ENCODE peak calls at places on chromosomes 6 and 20, in eight cellular contexts. One of them, this sample, is unnamed.
A peak's percentile ranks its signal among the peaks of the same experiment; 100 is the strongest.

GRCh38 chr6:16727996-16728395 is 33.3 kb downstream of the ATXN1 start:
- ATAC-seq in right cardiac atrium: peak; percentile 6
- ATAC-seq in activated naive CD8-positive, alpha-beta T cell treated with anti-CD3 and anti-CD28 coated beads, Interleukin-2, amount 10 ng/mL, durations not matched to agents 7 days and 5 days: no peak
- ATAC-seq in Panc1: peak; percentile 36
- ATAC-seq in gastrocnemius medialis: no peak
- ATAC-seq in HCT116: no peak
- ATAC-seq in Right ventricle myocardium superior: peak; percentile 34
- ATAC-seq in stimulated activated effector memory CD8-positive, alpha-beta T cell treated with anti-CD3 and anti-CD28 coated beads, Interleukin-12 subunit alpha, Interleukin-12 subunit beta, amount 100 ng/mL, for 72 hours: no peak
- ATAC-seq in this sample: peak; percentile 46

GRCh38 chr6:158517581-158517980 is 42.3 kb upstream of the TMEM181 start:
- ATAC-seq in stimulated activated effector memory CD8-positive, alpha-beta T cell treated with anti-CD3 and anti-CD28 coated beads, Interleukin-12 subunit alpha, Interleukin-12 subunit beta, amount 100 ng/mL, for 72 hours: peak; percentile 77
- ATAC-seq in HCT116: no peak
- ATAC-seq in activated naive CD8-positive, alpha-beta T cell treated with anti-CD3 and anti-CD28 coated beads, Interleukin-2, amount 10 ng/mL, durations not matched to agents 7 days and 5 days: peak; percentile 21
- ATAC-seq in Panc1: peak; percentile 19
- ATAC-seq in gastrocnemius medialis: no peak
- ATAC-seq in Right ventricle myocardium superior: no peak
- ATAC-seq in right cardiac atrium: no peak
- ATAC-seq in this sample: no peak

GRCh38 chr6:111861321-111861938 is 11.8 kb downstream of the FYN start:
- ATAC-seq in Right ventricle myocardium superior: no peak
- ATAC-seq in HCT116: no peak
- ATAC-seq in gastrocnemius medialis: no peak
- ATAC-seq in activated naive CD8-positive, alpha-beta T cell treated with anti-CD3 and anti-CD28 coated beads, Interleukin-2, amount 10 ng/mL, durations not matched to agents 7 days and 5 days: no peak
- ATAC-seq in stimulated activated effector memory CD8-positive, alpha-beta T cell treated with anti-CD3 and anti-CD28 coated beads, Interleukin-12 subunit alpha, Interleukin-12 subunit beta, amount 100 ng/mL, for 72 hours: peak; percentile 79
- ATAC-seq in Panc1: no peak
- ATAC-seq in right cardiac atrium: no peak
- ATAC-seq in this sample: no peak

GRCh38 chr6:138785980-138786379 is 9.9 kb upstream of the ECT2L start:
- ATAC-seq in stimulated activated effector memory CD8-positive, alpha-beta T cell treated with anti-CD3 and anti-CD28 coated beads, Interleukin-12 subunit alpha, Interleukin-12 subunit beta, amount 100 ng/mL, for 72 hours: no peak
- ATAC-seq in right cardiac atrium: peak; percentile 66
- ATAC-seq in Right ventricle myocardium superior: peak; percentile 62
- ATAC-seq in HCT116: no peak
- ATAC-seq in gastrocnemius medialis: no peak
- ATAC-seq in activated naive CD8-positive, alpha-beta T cell treated with anti-CD3 and anti-CD28 coated beads, Interleukin-2, amount 10 ng/mL, durations not matched to agents 7 days and 5 days: no peak
- ATAC-seq in Panc1: no peak
- ATAC-seq in this sample: no peak

GRCh38 chr6:2881358-2881885 is 21.7 kb downstream of the SERPINB9 start:
- ATAC-seq in Panc1: no peak
- ATAC-seq in gastrocnemius medialis: no peak
- ATAC-seq in HCT116: no peak
- ATAC-seq in right cardiac atrium: no peak
- ATAC-seq in Right ventricle myocardium superior: no peak
- ATAC-seq in activated naive CD8-positive, alpha-beta T cell treated with anti-CD3 and anti-CD28 coated beads, Interleukin-2, amount 10 ng/mL, durations not matched to agents 7 days and 5 days: no peak
- ATAC-seq in stimulated activated effector memory CD8-positive, alpha-beta T cell treated with anti-CD3 and anti-CD28 coated beads, Interleukin-12 subunit alpha, Interleukin-12 subunit beta, amount 100 ng/mL, for 72 hours: peak; percentile 33
- ATAC-seq in this sample: no peak

GRCh38 chr6:65071480-65071879 is 635.5 kb downstream of the EYS start:
- ATAC-seq in Panc1: no peak
- ATAC-seq in right cardiac atrium: no peak
- ATAC-seq in HCT116: no peak
- ATAC-seq in Right ventricle myocardium superior: no peak
- ATAC-seq in activated naive CD8-positive, alpha-beta T cell treated with anti-CD3 and anti-CD28 coated beads, Interleukin-2, amount 10 ng/mL, durations not matched to agents 7 days and 5 days: no peak
- ATAC-seq in stimulated activated effector memory CD8-positive, alpha-beta T cell treated with anti-CD3 and anti-CD28 coated beads, Interleukin-12 subunit alpha, Interleukin-12 subunit beta, amount 100 ng/mL, for 72 hours: no peak
- ATAC-seq in gastrocnemius medialis: no peak
- ATAC-seq in this sample: no peak

GRCh38 chr6:3489032-3489757 is 32.3 kb upstream of the SLC22A23 start:
- ATAC-seq in stimulated activated effector memory CD8-positive, alpha-beta T cell treated with anti-CD3 and anti-CD28 coated beads, Interleukin-12 subunit alpha, Interleukin-12 subunit beta, amount 100 ng/mL, for 72 hours: no peak
- ATAC-seq in right cardiac atrium: no peak
- ATAC-seq in activated naive CD8-positive, alpha-beta T cell treated with anti-CD3 and anti-CD28 coated beads, Interleukin-2, amount 10 ng/mL, durations not matched to agents 7 days and 5 days: no peak
- ATAC-seq in Panc1: no peak
- ATAC-seq in Right ventricle myocardium superior: no peak
- ATAC-seq in HCT116: no peak
- ATAC-seq in gastrocnemius medialis: no peak
- ATAC-seq in this sample: no peak

GRCh38 chr6:140155727-140156126 is 781.3 kb upstream of the CITED2 start:
- ATAC-seq in HCT116: no peak
- ATAC-seq in activated naive CD8-positive, alpha-beta T cell treated with anti-CD3 and anti-CD28 coated beads, Interleukin-2, amount 10 ng/mL, durations not matched to agents 7 days and 5 days: no peak
- ATAC-seq in Right ventricle myocardium superior: no peak
- ATAC-seq in right cardiac atrium: no peak
- ATAC-seq in stimulated activated effector memory CD8-positive, alpha-beta T cell treated with anti-CD3 and anti-CD28 coated beads, Interleukin-12 subunit alpha, Interleukin-12 subunit beta, amount 100 ng/mL, for 72 hours: no peak
- ATAC-seq in gastrocnemius medialis: no peak
- ATAC-seq in Panc1: no peak
- ATAC-seq in this sample: no peak

GRCh38 chr6:111992851-111993250 is 61.1 kb upstream of the CCN6 start:
- ATAC-seq in activated naive CD8-positive, alpha-beta T cell treated with anti-CD3 and anti-CD28 coated beads, Interleukin-2, amount 10 ng/mL, durations not matched to agents 7 days and 5 days: peak; percentile 43
- ATAC-seq in right cardiac atrium: no peak
- ATAC-seq in Right ventricle myocardium superior: no peak
- ATAC-seq in HCT116: no peak
- ATAC-seq in stimulated activated effector memory CD8-positive, alpha-beta T cell treated with anti-CD3 and anti-CD28 coated beads, Interleukin-12 subunit alpha, Interleukin-12 subunit beta, amount 100 ng/mL, for 72 hours: peak; percentile 87
- ATAC-seq in gastrocnemius medialis: no peak
- ATAC-seq in Panc1: no peak
- ATAC-seq in this sample: no peak

GRCh38 chr20:32977281-32978008 is 26.8 kb downstream of the SUN5 start:
- ATAC-seq in Panc1: no peak
- ATAC-seq in gastrocnemius medialis: no peak
- ATAC-seq in right cardiac atrium: no peak
- ATAC-seq in activated naive CD8-positive, alpha-beta T cell treated with anti-CD3 and anti-CD28 coated beads, Interleukin-2, amount 10 ng/mL, durations not matched to agents 7 days and 5 days: no peak
- ATAC-seq in stimulated activated effector memory CD8-positive, alpha-beta T cell treated with anti-CD3 and anti-CD28 coated beads, Interleukin-12 subunit alpha, Interleukin-12 subunit beta, amount 100 ng/mL, for 72 hours: no peak
- ATAC-seq in Right ventricle myocardium superior: no peak
- ATAC-seq in HCT116: no peak
- ATAC-seq in this sample: no peak

GRCh38 chr20:24996449-24997195 is 4.1 kb upstream of the APMAP start:
- ATAC-seq in gastrocnemius medialis: no peak
- ATAC-seq in activated naive CD8-positive, alpha-beta T cell treated with anti-CD3 and anti-CD28 coated beads, Interleukin-2, amount 10 ng/mL, durations not matched to agents 7 days and 5 days: no peak
- ATAC-seq in Right ventricle myocardium superior: no peak
- ATAC-seq in Panc1: no peak
- ATAC-seq in HCT116: no peak
- ATAC-seq in right cardiac atrium: no peak
- ATAC-seq in stimulated activated effector memory CD8-positive, alpha-beta T cell treated with anti-CD3 and anti-CD28 coated beads, Interleukin-12 subunit alpha, Interleukin-12 subunit beta, amount 100 ng/mL, for 72 hours: no peak
- ATAC-seq in this sample: no peak

GRCh38 chr6:29666826-29667130 is 9.9 kb downstream of the MOG start:
- ATAC-seq in activated naive CD8-positive, alpha-beta T cell treated with anti-CD3 and anti-CD28 coated beads, Interleukin-2, amount 10 ng/mL, durations not matched to agents 7 days and 5 days: no peak
- ATAC-seq in Panc1: no peak
- ATAC-seq in right cardiac atrium: no peak
- ATAC-seq in HCT116: no peak
- ATAC-seq in Right ventricle myocardium superior: no peak
- ATAC-seq in gastrocnemius medialis: no peak
- ATAC-seq in stimulated activated effector memory CD8-positive, alpha-beta T cell treated with anti-CD3 and anti-CD28 coated beads, Interleukin-12 subunit alpha, Interleukin-12 subunit beta, amount 100 ng/mL, for 72 hours: no peak
- ATAC-seq in this sample: no peak

GRCh38 chr6:39430446-39430845 is 107.9 kb upstream of the KCNK16 start:
- ATAC-seq in Right ventricle myocardium superior: no peak
- ATAC-seq in gastrocnemius medialis: peak; percentile 11
- ATAC-seq in HCT116: no peak
- ATAC-seq in right cardiac atrium: no peak
- ATAC-seq in activated naive CD8-positive, alpha-beta T cell treated with anti-CD3 and anti-CD28 coated beads, Interleukin-2, amount 10 ng/mL, durations not matched to agents 7 days and 5 days: no peak
- ATAC-seq in stimulated activated effector memory CD8-positive, alpha-beta T cell treated with anti-CD3 and anti-CD28 coated beads, Interleukin-12 subunit alpha, Interleukin-12 subunit beta, amount 100 ng/mL, for 72 hours: no peak
- ATAC-seq in Panc1: no peak
- ATAC-seq in this sample: no peak

GRCh38 chr6:165574770-165575549 is 88.1 kb downstream of the PDE10A start:
- ATAC-seq in activated naive CD8-positive, alpha-beta T cell treated with anti-CD3 and anti-CD28 coated beads, Interleukin-2, amount 10 ng/mL, durations not matched to agents 7 days and 5 days: no peak
- ATAC-seq in gastrocnemius medialis: peak; percentile 22
- ATAC-seq in stimulated activated effector memory CD8-positive, alpha-beta T cell treated with anti-CD3 and anti-CD28 coated beads, Interleukin-12 subunit alpha, Interleukin-12 subunit beta, amount 100 ng/mL, for 72 hours: no peak
- ATAC-seq in Panc1: peak; percentile 88
- ATAC-seq in right cardiac atrium: no peak
- ATAC-seq in Right ventricle myocardium superior: no peak
- ATAC-seq in HCT116: peak; percentile 82
- ATAC-seq in this sample: no peak

GRCh38 chr20:33232486-33233072 is 3.2 kb upstream of the BPIFA1 start:
- ATAC-seq in Panc1: no peak
- ATAC-seq in Right ventricle myocardium superior: no peak
- ATAC-seq in HCT116: no peak
- ATAC-seq in activated naive CD8-positive, alpha-beta T cell treated with anti-CD3 and anti-CD28 coated beads, Interleukin-2, amount 10 ng/mL, durations not matched to agents 7 days and 5 days: peak; percentile 54
- ATAC-seq in right cardiac atrium: no peak
- ATAC-seq in gastrocnemius medialis: no peak
- ATAC-seq in stimulated activated effector memory CD8-positive, alpha-beta T cell treated with anti-CD3 and anti-CD28 coated beads, Interleukin-12 subunit alpha, Interleukin-12 subunit beta, amount 100 ng/mL, for 72 hours: no peak
- ATAC-seq in this sample: no peak

GRCh38 chr6:142702501-142703460 is 242.2 kb downstream of the HIVEP2 start:
- ATAC-seq in HCT116: no peak
- ATAC-seq in Right ventricle myocardium superior: peak; percentile 71
- ATAC-seq in gastrocnemius medialis: peak; percentile 51
- ATAC-seq in stimulated activated effector memory CD8-positive, alpha-beta T cell treated with anti-CD3 and anti-CD28 coated beads, Interleukin-12 subunit alpha, Interleukin-12 subunit beta, amount 100 ng/mL, for 72 hours: peak; percentile 39
- ATAC-seq in activated naive CD8-positive, alpha-beta T cell treated with anti-CD3 and anti-CD28 coated beads, Interleukin-2, amount 10 ng/mL, durations not matched to agents 7 days and 5 days: no peak
- ATAC-seq in right cardiac atrium: peak; percentile 70
- ATAC-seq in Panc1: no peak
- ATAC-seq in this sample: peak; percentile 73

GRCh38 chr6:152188011-152188410 is 380.5 kb downstream of the ESR1 start:
- ATAC-seq in Panc1: no peak
- ATAC-seq in HCT116: no peak
- ATAC-seq in right cardiac atrium: no peak
- ATAC-seq in activated naive CD8-positive, alpha-beta T cell treated with anti-CD3 and anti-CD28 coated beads, Interleukin-2, amount 10 ng/mL, durations not matched to agents 7 days and 5 days: no peak
- ATAC-seq in stimulated activated effector memory CD8-positive, alpha-beta T cell treated with anti-CD3 and anti-CD28 coated beads, Interleukin-12 subunit alpha, Interleukin-12 subunit beta, amount 100 ng/mL, for 72 hours: no peak
- ATAC-seq in Right ventricle myocardium superior: no peak
- ATAC-seq in gastrocnemius medialis: no peak
- ATAC-seq in this sample: no peak

GRCh38 chr6:89887452-89888137 is 6.7 kb upstream of the GJA10 start:
- ATAC-seq in gastrocnemius medialis: no peak
- ATAC-seq in HCT116: peak; percentile 74
- ATAC-seq in activated naive CD8-positive, alpha-beta T cell treated with anti-CD3 and anti-CD28 coated beads, Interleukin-2, amount 10 ng/mL, durations not matched to agents 7 days and 5 days: peak; percentile 50
- ATAC-seq in Right ventricle myocardium superior: no peak
- ATAC-seq in Panc1: peak; percentile 34
- ATAC-seq in right cardiac atrium: no peak
- ATAC-seq in stimulated activated effector memory CD8-positive, alpha-beta T cell treated with anti-CD3 and anti-CD28 coated beads, Interleukin-12 subunit alpha, Interleukin-12 subunit beta, amount 100 ng/mL, for 72 hours: peak; percentile 39
- ATAC-seq in this sample: no peak

GRCh38 chr6:91864911-91865310 is 1278.0 kb upstream of the MAP3K7 start:
- ATAC-seq in activated naive CD8-positive, alpha-beta T cell treated with anti-CD3 and anti-CD28 coated beads, Interleukin-2, amount 10 ng/mL, durations not matched to agents 7 days and 5 days: no peak
- ATAC-seq in Right ventricle myocardium superior: no peak
- ATAC-seq in Panc1: no peak
- ATAC-seq in stimulated activated effector memory CD8-positive, alpha-beta T cell treated with anti-CD3 and anti-CD28 coated beads, Interleukin-12 subunit alpha, Interleukin-12 subunit beta, amount 100 ng/mL, for 72 hours: no peak
- ATAC-seq in HCT116: no peak
- ATAC-seq in gastrocnemius medialis: no peak
- ATAC-seq in right cardiac atrium: no peak
- ATAC-seq in this sample: no peak

GRCh38 chr20:50546729-50547314 is 36.6 kb downstream of the PTPN1 start:
- ATAC-seq in Panc1: no peak
- ATAC-seq in HCT116: no peak
- ATAC-seq in activated naive CD8-positive, alpha-beta T cell treated with anti-CD3 and anti-CD28 coated beads, Interleukin-2, amount 10 ng/mL, durations not matched to agents 7 days and 5 days: peak; percentile 35
- ATAC-seq in stimulated activated effector memory CD8-positive, alpha-beta T cell treated with anti-CD3 and anti-CD28 coated beads, Interleukin-12 subunit alpha, Interleukin-12 subunit beta, amount 100 ng/mL, for 72 hours: peak; percentile 77
- ATAC-seq in right cardiac atrium: peak; percentile 57
- ATAC-seq in gastrocnemius medialis: no peak
- ATAC-seq in Right ventricle myocardium superior: peak; percentile 72
- ATAC-seq in this sample: no peak

GRCh38 chr20:58701431-58702160 is 9.0 kb downstream of the NPEPL1 start:
- ATAC-seq in gastrocnemius medialis: no peak
- ATAC-seq in stimulated activated effector memory CD8-positive, alpha-beta T cell treated with anti-CD3 and anti-CD28 coated beads, Interleukin-12 subunit alpha, Interleukin-12 subunit beta, amount 100 ng/mL, for 72 hours: no peak
- ATAC-seq in Right ventricle myocardium superior: no peak
- ATAC-seq in activated naive CD8-positive, alpha-beta T cell treated with anti-CD3 and anti-CD28 coated beads, Interleukin-2, amount 10 ng/mL, durations not matched to agents 7 days and 5 days: no peak
- ATAC-seq in right cardiac atrium: no peak
- ATAC-seq in HCT116: no peak
- ATAC-seq in Panc1: no peak
- ATAC-seq in this sample: no peak

GRCh38 chr20:53033176-53033575 is 61.0 kb downstream of the TSHZ2 start:
- ATAC-seq in HCT116: no peak
- ATAC-seq in Right ventricle myocardium superior: no peak
- ATAC-seq in activated naive CD8-positive, alpha-beta T cell treated with anti-CD3 and anti-CD28 coated beads, Interleukin-2, amount 10 ng/mL, durations not matched to agents 7 days and 5 days: no peak
- ATAC-seq in Panc1: no peak
- ATAC-seq in right cardiac atrium: no peak
- ATAC-seq in gastrocnemius medialis: no peak
- ATAC-seq in stimulated activated effector memory CD8-positive, alpha-beta T cell treated with anti-CD3 and anti-CD28 coated beads, Interleukin-12 subunit alpha, Interleukin-12 subunit beta, amount 100 ng/mL, for 72 hours: no peak
- ATAC-seq in this sample: no peak

GRCh38 chr20:38217791-38218565 is 42.6 kb downstream of the KIAA1755 start:
- ATAC-seq in gastrocnemius medialis: no peak
- ATAC-seq in Right ventricle myocardium superior: peak; percentile 14
- ATAC-seq in right cardiac atrium: peak; percentile 23
- ATAC-seq in Panc1: peak; percentile 76
- ATAC-seq in stimulated activated effector memory CD8-positive, alpha-beta T cell treated with anti-CD3 and anti-CD28 coated beads, Interleukin-12 subunit alpha, Interleukin-12 subunit beta, amount 100 ng/mL, for 72 hours: no peak
- ATAC-seq in activated naive CD8-positive, alpha-beta T cell treated with anti-CD3 and anti-CD28 coated beads, Interleukin-2, amount 10 ng/mL, durations not matched to agents 7 days and 5 days: no peak
- ATAC-seq in HCT116: peak; percentile 81
- ATAC-seq in this sample: peak; percentile 35

GRCh38 chr6:1554241-1554880 is 55.4 kb upstream of the FOXC1 start:
- ATAC-seq in gastrocnemius medialis: peak; percentile 15
- ATAC-seq in right cardiac atrium: peak; percentile 19
- ATAC-seq in stimulated activated effector memory CD8-positive, alpha-beta T cell treated with anti-CD3 and anti-CD28 coated beads, Interleukin-12 subunit alpha, Interleukin-12 subunit beta, amount 100 ng/mL, for 72 hours: peak; percentile 55
- ATAC-seq in Panc1: peak; percentile 26
- ATAC-seq in Right ventricle myocardium superior: peak; percentile 21
- ATAC-seq in HCT116: no peak
- ATAC-seq in activated naive CD8-positive, alpha-beta T cell treated with anti-CD3 and anti-CD28 coated beads, Interleukin-2, amount 10 ng/mL, durations not matched to agents 7 days and 5 days: peak; percentile 44
- ATAC-seq in this sample: peak; percentile 35

GRCh38 chr6:169343886-169344525 is 90.4 kb upstream of the THBS2 start:
- ATAC-seq in activated naive CD8-positive, alpha-beta T cell treated with anti-CD3 and anti-CD28 coated beads, Interleukin-2, amount 10 ng/mL, durations not matched to agents 7 days and 5 days: no peak
- ATAC-seq in right cardiac atrium: no peak
- ATAC-seq in Right ventricle myocardium superior: no peak
- ATAC-seq in stimulated activated effector memory CD8-positive, alpha-beta T cell treated with anti-CD3 and anti-CD28 coated beads, Interleukin-12 subunit alpha, Interleukin-12 subunit beta, amount 100 ng/mL, for 72 hours: no peak
- ATAC-seq in gastrocnemius medialis: no peak
- ATAC-seq in HCT116: no peak
- ATAC-seq in Panc1: no peak
- ATAC-seq in this sample: no peak

GRCh38 chr6:63643862-63644261 is 8.3 kb downstream of the PHF3 start:
- ATAC-seq in Right ventricle myocardium superior: no peak
- ATAC-seq in HCT116: no peak
- ATAC-seq in stimulated activated effector memory CD8-positive, alpha-beta T cell treated with anti-CD3 and anti-CD28 coated beads, Interleukin-12 subunit alpha, Interleukin-12 subunit beta, amount 100 ng/mL, for 72 hours: no peak
- ATAC-seq in gastrocnemius medialis: no peak
- ATAC-seq in Panc1: no peak
- ATAC-seq in right cardiac atrium: no peak
- ATAC-seq in activated naive CD8-positive, alpha-beta T cell treated with anti-CD3 and anti-CD28 coated beads, Interleukin-2, amount 10 ng/mL, durations not matched to agents 7 days and 5 days: peak; percentile 52
- ATAC-seq in this sample: no peak

GRCh38 chr20:47055699-47056369 is 161.2 kb downstream of the EYA2 start:
- ATAC-seq in right cardiac atrium: no peak
- ATAC-seq in HCT116: no peak
- ATAC-seq in Panc1: peak; percentile 34
- ATAC-seq in activated naive CD8-positive, alpha-beta T cell treated with anti-CD3 and anti-CD28 coated beads, Interleukin-2, amount 10 ng/mL, durations not matched to agents 7 days and 5 days: no peak
- ATAC-seq in Right ventricle myocardium superior: no peak
- ATAC-seq in gastrocnemius medialis: no peak
- ATAC-seq in stimulated activated effector memory CD8-positive, alpha-beta T cell treated with anti-CD3 and anti-CD28 coated beads, Interleukin-12 subunit alpha, Interleukin-12 subunit beta, amount 100 ng/mL, for 72 hours: no peak
- ATAC-seq in this sample: no peak

GRCh38 chr6:130980310-130981032 is 82.6 kb downstream of the EPB41L2 start:
- ATAC-seq in gastrocnemius medialis: no peak
- ATAC-seq in HCT116: no peak
- ATAC-seq in right cardiac atrium: peak; percentile 24
- ATAC-seq in stimulated activated effector memory CD8-positive, alpha-beta T cell treated with anti-CD3 and anti-CD28 coated beads, Interleukin-12 subunit alpha, Interleukin-12 subunit beta, amount 100 ng/mL, for 72 hours: no peak
- ATAC-seq in activated naive CD8-positive, alpha-beta T cell treated with anti-CD3 and anti-CD28 coated beads, Interleukin-2, amount 10 ng/mL, durations not matched to agents 7 days and 5 days: no peak
- ATAC-seq in Panc1: no peak
- ATAC-seq in Right ventricle myocardium superior: peak; percentile 26
- ATAC-seq in this sample: no peak

GRCh38 chr6:122904166-122904565 is 91.9 kb upstream of the CLVS2 start:
- ATAC-seq in Right ventricle myocardium superior: no peak
- ATAC-seq in Panc1: no peak
- ATAC-seq in gastrocnemius medialis: no peak
- ATAC-seq in activated naive CD8-positive, alpha-beta T cell treated with anti-CD3 and anti-CD28 coated beads, Interleukin-2, amount 10 ng/mL, durations not matched to agents 7 days and 5 days: no peak
- ATAC-seq in right cardiac atrium: no peak
- ATAC-seq in stimulated activated effector memory CD8-positive, alpha-beta T cell treated with anti-CD3 and anti-CD28 coated beads, Interleukin-12 subunit alpha, Interleukin-12 subunit beta, amount 100 ng/mL, for 72 hours: no peak
- ATAC-seq in HCT116: no peak
- ATAC-seq in this sample: no peak

GRCh38 chr20:45919536-45919933 is 7.6 kb upstream of the PLTP start:
- ATAC-seq in right cardiac atrium: peak; percentile 78
- ATAC-seq in gastrocnemius medialis: peak; percentile 55
- ATAC-seq in stimulated activated effector memory CD8-positive, alpha-beta T cell treated with anti-CD3 and anti-CD28 coated beads, Interleukin-12 subunit alpha, Interleukin-12 subunit beta, amount 100 ng/mL, for 72 hours: no peak
- ATAC-seq in Panc1: no peak
- ATAC-seq in Right ventricle myocardium superior: peak; percentile 80
- ATAC-seq in activated naive CD8-positive, alpha-beta T cell treated with anti-CD3 and anti-CD28 coated beads, Interleukin-2, amount 10 ng/mL, durations not matched to agents 7 days and 5 days: no peak
- ATAC-seq in HCT116: no peak
- ATAC-seq in this sample: peak; percentile 64

GRCh38 chr6:141026504-141026903 is 1106.2 kb upstream of the GJE1 start:
- ATAC-seq in Right ventricle myocardium superior: no peak
- ATAC-seq in stimulated activated effector memory CD8-positive, alpha-beta T cell treated with anti-CD3 and anti-CD28 coated beads, Interleukin-12 subunit alpha, Interleukin-12 subunit beta, amount 100 ng/mL, for 72 hours: no peak
- ATAC-seq in HCT116: no peak
- ATAC-seq in gastrocnemius medialis: no peak
- ATAC-seq in activated naive CD8-positive, alpha-beta T cell treated with anti-CD3 and anti-CD28 coated beads, Interleukin-2, amount 10 ng/mL, durations not matched to agents 7 days and 5 days: no peak
- ATAC-seq in Panc1: no peak
- ATAC-seq in right cardiac atrium: no peak
- ATAC-seq in this sample: no peak

GRCh38 chr20:30487947-30488926 is 769.2 kb upstream of the DEFB115 start:
- ATAC-seq in HCT116: no peak
- ATAC-seq in right cardiac atrium: no peak
- ATAC-seq in stimulated activated effector memory CD8-positive, alpha-beta T cell treated with anti-CD3 and anti-CD28 coated beads, Interleukin-12 subunit alpha, Interleukin-12 subunit beta, amount 100 ng/mL, for 72 hours: no peak
- ATAC-seq in Panc1: no peak
- ATAC-seq in gastrocnemius medialis: no peak
- ATAC-seq in activated naive CD8-positive, alpha-beta T cell treated with anti-CD3 and anti-CD28 coated beads, Interleukin-2, amount 10 ng/mL, durations not matched to agents 7 days and 5 days: no peak
- ATAC-seq in Right ventricle myocardium superior: no peak
- ATAC-seq in this sample: no peak

GRCh38 chr6:111410371-111410770 is 72.6 kb downstream of the REV3L start:
- ATAC-seq in activated naive CD8-positive, alpha-beta T cell treated with anti-CD3 and anti-CD28 coated beads, Interleukin-2, amount 10 ng/mL, durations not matched to agents 7 days and 5 days: no peak
- ATAC-seq in HCT116: no peak
- ATAC-seq in gastrocnemius medialis: no peak
- ATAC-seq in right cardiac atrium: no peak
- ATAC-seq in Panc1: no peak
- ATAC-seq in Right ventricle myocardium superior: peak; percentile 47
- ATAC-seq in stimulated activated effector memory CD8-positive, alpha-beta T cell treated with anti-CD3 and anti-CD28 coated beads, Interleukin-12 subunit alpha, Interleukin-12 subunit beta, amount 100 ng/mL, for 72 hours: no peak
- ATAC-seq in this sample: no peak

GRCh38 chr6:33347816-33348215 is 30.3 kb upstream of the ZBTB22 start:
- ATAC-seq in Right ventricle myocardium superior: no peak
- ATAC-seq in gastrocnemius medialis: no peak
- ATAC-seq in right cardiac atrium: no peak
- ATAC-seq in stimulated activated effector memory CD8-positive, alpha-beta T cell treated with anti-CD3 and anti-CD28 coated beads, Interleukin-12 subunit alpha, Interleukin-12 subunit beta, amount 100 ng/mL, for 72 hours: no peak
- ATAC-seq in Panc1: no peak
- ATAC-seq in activated naive CD8-positive, alpha-beta T cell treated with anti-CD3 and anti-CD28 coated beads, Interleukin-2, amount 10 ng/mL, durations not matched to agents 7 days and 5 days: no peak
- ATAC-seq in HCT116: no peak
- ATAC-seq in this sample: no peak